ENCODE peak calls at places on chromosome 19, in eight cellular contexts. R is hepatocyte; V is right lobe of liver; L is heart left ventricle; O is IMR-90; D is left ventricle myocardium inferior; P is tibial artery; M is CD4-positive, alpha-beta memory T cell. Z is an unnamed sample. For H3K36me3, the result is how much of the 10 kb centered on the place peaks cover.

GRCh38 chr19:5627395-5627904 is 4.6 kb downstream of the SAFB start:
- DNase-seq in R (no peak), V (no peak), L (peak), O (peak), D (peak), P (peak), M (no peak), Z (peak)

GRCh38 chr19:56115490-56115889 is 5.6 kb downstream of the ZNF787 start:
- DNase-seq in R (no peak), V (no peak), L (no peak), O (no peak), D (no peak), P (no peak), M (no peak), Z (no peak)

GRCh38 chr19:54574527-54575056 is 1.0 kb downstream of the LILRA2 start:
- DNase-seq in R (no peak), V (no peak), L (no peak), O (no peak), D (no peak), P (no peak), M (no peak), Z (no peak)

GRCh38 chr19:1668339-1669123 is 16.1 kb upstream of the TCF3 start:
- DNase-seq in R (peak), V (no peak), L (no peak), O (no peak), D (no peak), P (no peak), M (no peak), Z (peak)

GRCh38 chr19:31296741-31297390 is 52.4 kb downstream of the TSHZ3 start:
- DNase-seq in R (no peak), V (no peak), L (no peak), O (no peak), D (no peak), P (no peak), M (no peak), Z (no peak)

GRCh38 chr19:45770192-45771101 is 1.4 kb upstream of the SIX5 start:
- DNase-seq in R (peak), V (peak), L (peak), O (peak), D (peak), P (peak), M (peak), Z (peak)

GRCh38 chr19:51128227-51128626 is 3.5 kb downstream of the SIGLEC9 start:
- DNase-seq in R (no peak), V (no peak), L (no peak), O (no peak), D (no peak), P (peak), M (no peak), Z (no peak)

GRCh38 chr19:47991191-47991808 is 670 bp downstream of the BSPH1 start:
- DNase-seq in R (no peak), V (no peak), L (no peak), O (no peak), D (no peak), P (no peak), M (no peak), Z (no peak)

GRCh38 chr19:41025871-41026270 is 34.8 kb downstream of the CYP2B6 start:
- DNase-seq in R (no peak), V (no peak), L (no peak), O (no peak), D (no peak), P (no peak), M (no peak), Z (no peak)

GRCh38 chr19:40269216-40269940 is 15.8 kb downstream of the AKT2 start:
- DNase-seq in R (no peak), V (no peak), L (no peak), O (no peak), D (no peak), P (no peak), M (no peak), Z (no peak)

GRCh38 chr19:31600731-31601295 is 251.6 kb upstream of the TSHZ3 start:
- DNase-seq in R (no peak), V (no peak), L (no peak), O (no peak), D (no peak), P (peak), M (no peak), Z (no peak)

GRCh38 chr19:14167594-14168138 is 31.3 kb upstream of the ASF1B start:
- DNase-seq in R (no peak), V (no peak), L (peak), O (no peak), D (no peak), P (no peak), M (peak), Z (no peak)

GRCh38 chr19:16561382-16561781 is 10.8 kb downstream of the SLC35E1 start:
- DNase-seq in R (no peak), V (no peak), L (no peak), O (no peak), D (no peak), P (no peak), M (no peak), Z (peak)

GRCh38 chr19:5968431-5969373 is 9.2 kb downstream of the RANBP3 start:
- DNase-seq in R (no peak), V (no peak), L (no peak), O (no peak), D (no peak), P (no peak), M (no peak), Z (no peak)

GRCh38 chr19:40932008-40932959 is 50.3 kb upstream of the CYP2A7 start:
- DNase-seq in R (peak), V (no peak), L (no peak), O (no peak), D (no peak), P (no peak), M (no peak), Z (no peak)

GRCh38 chr19:13018037-13018914 is 23.0 kb downstream of the NFIX start:
- DNase-seq in R (no peak), V (no peak), L (peak), O (peak), D (peak), P (no peak), M (no peak), Z (peak)

GRCh38 chr19:13015361-13016231 is 20.3 kb downstream of the NFIX start:
- DNase-seq in R (no peak), V (no peak), L (no peak), O (peak), D (no peak), P (no peak), M (no peak), Z (no peak)

GRCh38 chr19:13016245-13016627 is 21.0 kb downstream of the NFIX start:
- DNase-seq in R (no peak), V (no peak), L (no peak), O (no peak), D (no peak), P (no peak), M (no peak), Z (no peak)

GRCh38 chr19:13017306-13018036 is 22.2 kb downstream of the NFIX start:
- DNase-seq in R (no peak), V (no peak), L (no peak), O (no peak), D (no peak), P (no peak), M (no peak), Z (no peak)

GRCh38 chr19:13016628-13017305 is 21.5 kb downstream of the NFIX start:
- DNase-seq in R (no peak), V (no peak), L (no peak), O (no peak), D (no peak), P (no peak), M (no peak), Z (no peak)
- H3K27ac ChIP-seq in R (no peak), V (no peak), L (peak), O (peak), D (peak), P (peak), M (no peak), Z (peak)

GRCh38 chr19:50005428-50005827 is 19.7 kb downstream of the VRK3 start:
- DNase-seq in R (no peak), V (no peak), L (no peak), O (no peak), D (no peak), P (no peak), M (no peak), Z (no peak)
- H3K36me3 ChIP-seq in R (under half), V (under half), L (half or more), O (half or more), D (half or more), P (under half), M (half or more), Z (under half)

GRCh38 chr19:10112037-10112751 is 701 bp downstream of the P2RY11 start:
- DNase-seq in R (no peak), V (no peak), L (no peak), O (no peak), D (no peak), P (no peak), M (peak), Z (peak)
- H3K27ac ChIP-seq in R (no peak), V (no peak), L (peak), O (no peak), D (peak), P (no peak), M (peak), Z (no peak)

DNA sequence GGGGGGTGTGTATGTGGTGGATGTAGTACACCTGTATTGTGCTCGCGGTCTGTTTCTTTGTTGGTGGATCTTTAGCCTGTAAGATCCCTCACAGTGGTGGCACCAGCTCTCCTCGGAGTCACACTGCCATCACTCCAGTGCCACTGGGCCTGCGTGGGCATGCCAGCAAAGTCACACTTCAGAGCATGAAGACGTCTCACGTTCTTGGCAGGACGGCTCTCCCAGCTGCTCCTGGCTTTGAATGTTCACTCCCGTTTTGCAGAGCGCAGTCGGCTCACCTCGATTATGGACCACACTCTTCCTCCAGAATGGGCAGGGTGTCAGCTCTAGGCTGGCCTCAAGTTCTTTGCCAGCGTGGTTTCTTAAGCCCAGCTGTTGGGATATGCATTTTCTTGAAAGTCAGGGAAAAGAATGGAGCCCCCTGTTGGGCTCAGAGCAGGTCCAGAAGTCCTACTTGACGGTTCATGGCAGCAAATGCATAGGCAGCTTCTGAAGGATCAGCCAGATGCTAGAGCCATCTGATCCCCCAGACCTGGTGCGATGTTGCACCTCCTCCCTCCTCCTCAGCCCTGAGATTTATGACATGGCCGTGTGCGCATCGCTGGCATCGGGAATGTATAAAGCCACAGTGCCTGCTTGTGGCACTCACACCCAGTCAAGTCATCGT is 40.4 kb upstream of the NPAS1 start:
- DNase-seq in R (no peak), V (no peak), L (no peak), O (no peak), D (no peak), P (peak), M (no peak), Z (no peak)
- H3K36me3 ChIP-seq in R (under half), V (under half), L (under half), O (under half), D (under half), P (under half), M (under half), Z (under half)

GRCh38 chr19:18594096-18594823 is 5.7 kb downstream of the REX1BD start:
- DNase-seq in R (peak), V (no peak), L (peak), O (peak), D (peak), P (peak), M (peak), Z (peak)
- H3K27ac ChIP-seq in R (no peak), V (no peak), L (no peak), O (no peak), D (peak), P (peak), M (peak), Z (no peak)